ENCODE peak calls at places on chromosomes 11 and 22, in six cellular contexts. T is small intestine, P is ascending aorta, M is DMS153, B is midbrain, A is SW480. D is an unnamed sample.

GRCh38 chr11:101362643-101363042 is 221.2 kb downstream of the TRPC6 start:
- DNase-seq in T (no peak), P (no peak), M (no peak), B (no peak), A (no peak), D (no peak)

GRCh38 chr22:25223269-25223850 is 3.9 kb downstream of the CRYBB2 start:
- DNase-seq in T (no peak), P (no peak), M (no peak), B (no peak), A (no peak), D (no peak)

GRCh38 chr11:104728927-104729326 is 169.3 kb downstream of the CASP12 start:
- DNase-seq in T (no peak), P (no peak), M (no peak), B (no peak), A (no peak), D (no peak)

GRCh38 chr11:8262552-8263108 is 1.0 kb downstream of the LMO1 start:
- DNase-seq in T (no peak), P (no peak), M (no peak), B (peak; percentile 4), A (no peak), D (peak; percentile 47)

GRCh38 chr11:2211113-2211971 is 39.7 kb upstream of the TH start:
- DNase-seq in T (peak; percentile 81), P (no peak), M (peak; percentile 96), B (no peak), A (peak; percentile 99), D (no peak)

GRCh38 chr11:64211181-64211872 is 4.8 kb downstream of the FERMT3 start:
- DNase-seq in T (no peak), P (no peak), M (no peak), B (no peak), A (no peak), D (no peak)

GRCh38 chr11:62721994-62722393 is 5.3 kb downstream of the HNRNPUL2 start:
- DNase-seq in T (no peak), P (no peak), M (no peak), B (no peak), A (no peak), D (peak; percentile 55)

GRCh38 chr22:30304495-30305244 is 15.4 kb upstream of the CASTOR1 start:
- DNase-seq in T (no peak), P (no peak), M (peak; percentile 51), B (peak; percentile 6), A (peak; percentile 14), D (peak; percentile 57)

GRCh38 chr11:109166441-109166840 is 255.5 kb upstream of the C11orf87 start:
- DNase-seq in T (no peak), P (no peak), M (no peak), B (no peak), A (no peak), D (no peak)

GRCh38 chr11:33934450-33934849 is 42.6 kb upstream of the LMO2 start:
- DNase-seq in T (no peak), P (no peak), M (no peak), B (no peak), A (no peak), D (no peak)

GRCh38 chr11:105297463-105297862 is 157.9 kb upstream of the CARD18 start:
- DNase-seq in T (no peak), P (no peak), M (no peak), B (no peak), A (no peak), D (no peak)

GRCh38 chr11:62444271-62444833 is 25.5 kb downstream of the SCGB1A1 start:
- DNase-seq in T (peak; percentile 51), P (peak; percentile 44), M (peak; percentile 18), B (peak; percentile 84), A (no peak), D (peak; percentile 64)

GRCh38 chr11:44857490-44857889 is 93.2 kb downstream of the TP53I11 start:
- DNase-seq in T (no peak), P (no peak), M (no peak), B (no peak), A (no peak), D (no peak)

GRCh38 chr11:123065634-123066033 is 3.7 kb upstream of the HSPA8 start:
- DNase-seq in T (no peak), P (no peak), M (no peak), B (no peak), A (peak; percentile 36), D (no peak)

GRCh38 chr11:29282088-29282487 is 734.7 kb downstream of the KCNA4 start:
- DNase-seq in T (no peak), P (no peak), M (peak; percentile 55), B (no peak), A (peak; percentile 70), D (no peak)

GRCh38 chr11:76777922-76778321 is 5.2 kb upstream of the TSKU start:
- DNase-seq in T (no peak), P (no peak), M (no peak), B (no peak), A (no peak), D (no peak)

GRCh38 chr11:96470521-96470920 is 80.7 kb downstream of the JRKL start:
- DNase-seq in T (no peak), P (no peak), M (no peak), B (no peak), A (no peak), D (no peak)

GRCh38 chr11:19982761-19983495 is 177.3 kb downstream of the DBX1 start:
- DNase-seq in T (no peak), P (no peak), M (no peak), B (no peak), A (no peak), D (no peak)

GRCh38 chr11:45233121-45233803 is 52.9 kb downstream of the SYT13 start:
- DNase-seq in T (peak; percentile 64), P (no peak), M (no peak), B (peak; percentile 47), A (peak; percentile 56), D (peak; percentile 82)

GRCh38 chr11:47440054-47440476 is 8.9 kb downstream of the RAPSN start:
- DNase-seq in T (no peak), P (no peak), M (no peak), B (no peak), A (no peak), D (no peak)

GRCh38 chr22:24389680-24390079 is 37.7 kb upstream of the ADORA2A start:
- DNase-seq in T (no peak), P (no peak), M (no peak), B (no peak), A (no peak), D (no peak)

GRCh38 chr11:84522331-84522730 is 1104.8 kb downstream of the DLG2 start:
- DNase-seq in T (no peak), P (no peak), M (no peak), B (no peak), A (no peak), D (no peak)

GRCh38 chr11:116400081-116400480 is 372.7 kb downstream of the BUD13 start:
- DNase-seq in T (no peak), P (no peak), M (no peak), B (no peak), A (no peak), D (peak; percentile 19)

GRCh38 chr11:111983187-111983986 is 41.8 kb upstream of the DLAT start:
- DNase-seq in T (peak; percentile 86), P (no peak), M (peak; percentile 26), B (peak; percentile 72), A (peak; percentile 96), D (no peak)

GRCh38 chr22:25970348-25970995 is 198.8 kb upstream of the SEZ6L start:
- DNase-seq in T (no peak), P (no peak), M (peak; percentile 45), B (no peak), A (no peak), D (peak; percentile 61)

GRCh38 chr11:35583126-35583525 is 35.1 kb upstream of the FJX1 start:
- DNase-seq in T (no peak), P (no peak), M (no peak), B (no peak), A (no peak), D (no peak)

GRCh38 chr22:28998681-28999080 is 63.0 kb downstream of the C22orf31 start:
- DNase-seq in T (no peak), P (no peak), M (no peak), B (no peak), A (no peak), D (no peak)

GRCh38 chr11:115180272-115180671 is 323.9 kb downstream of the CADM1 start:
- DNase-seq in T (no peak), P (no peak), M (no peak), B (no peak), A (no peak), D (no peak)

GRCh38 chr22:22133910-22134309 is 110.7 kb upstream of the VPREB1 start:
- DNase-seq in T (no peak), P (no peak), M (no peak), B (no peak), A (no peak), D (no peak)

GRCh38 chr11:112157274-112157766 is 6.6 kb downstream of the IL18 start:
- DNase-seq in T (peak; percentile 67), P (no peak), M (peak; percentile 28), B (no peak), A (peak; percentile 98), D (no peak)

GRCh38 chr22:31840581-31840980 is 86.8 kb downstream of the DEPDC5 start:
- DNase-seq in T (no peak), P (no peak), M (no peak), B (no peak), A (no peak), D (no peak)

GRCh38 chr22:28955817-28956216 is 72.4 kb downstream of the ZNRF3 start:
- DNase-seq in T (no peak), P (no peak), M (no peak), B (no peak), A (peak; percentile 82), D (peak; percentile 56)

GRCh38 chr11:30424336-30424735 is 101.4 kb downstream of the ARL14EP start:
- DNase-seq in T (no peak), P (no peak), M (no peak), B (no peak), A (no peak), D (no peak)

GRCh38 chr22:45010532-45010900 is 711 bp upstream of the PHF21B start:
- DNase-seq in T (no peak), P (no peak), M (no peak), B (no peak), A (no peak), D (no peak)

GRCh38 chr11:70948855-70949551 is 303.4 kb downstream of the SHANK2 start:
- DNase-seq in T (peak; percentile 29), P (no peak), M (peak; percentile 57), B (no peak), A (no peak), D (no peak)

GRCh38 chr22:42908082-42908746 is 51.1 kb upstream of the ARFGAP3 start:
- DNase-seq in T (no peak), P (no peak), M (no peak), B (no peak), A (no peak), D (no peak)

GRCh38 chr11:66333220-66333877 is 2.9 kb downstream of the RIN1 start:
- DNase-seq in T (no peak), P (no peak), M (no peak), B (no peak), A (no peak), D (no peak)

GRCh38 chr11:68974421-68975194 is 6.2 kb downstream of the MRGPRD start:
- DNase-seq in T (peak; percentile 15), P (no peak), M (no peak), B (no peak), A (peak; percentile 43), D (peak; percentile 47)

GRCh38 chr11:78737891-78738290 is 163.2 kb upstream of the NARS2 start:
- DNase-seq in T (no peak), P (no peak), M (no peak), B (no peak), A (no peak), D (no peak)